ENCODE peak calls at places on chromosomes 12 and 14, in five cellular contexts. E is stomach, A is heart right ventricle, D is right cardiac atrium, W is tibial nerve. P is an unnamed sample.

GRCh38 chr14:61229475-61229888 is 51.7 kb downstream of the TMEM30B start:
- DNase-seq in E (peak; percentile 46), A (no peak), D (no peak), W (no peak), P (no peak)

GRCh38 chr12:58765653-58766554 is 154.4 kb downstream of the LRIG3 start:
- DNase-seq in E (no peak), A (no peak), D (no peak), W (no peak), P (no peak)

GRCh38 chr12:104656921-104657320 is 200.2 kb downstream of the CHST11 start:
- DNase-seq in E (no peak), A (no peak), D (no peak), W (no peak), P (no peak)

GRCh38 chr12:76346798-76347420 is 1.3 kb downstream of the BBS10 start:
- DNase-seq in E (no peak), A (no peak), D (no peak), W (no peak), P (no peak)

GRCh38 chr14:68949236-68949965 is 29.7 kb downstream of the ACTN1 start:
- DNase-seq in E (no peak), A (no peak), D (no peak), W (no peak), P (no peak)

GRCh38 chr12:126747530-126748149 is 1519.3 kb upstream of the TMEM132C start:
- DNase-seq in E (peak; percentile 47), A (peak; percentile 43), D (peak; percentile 66), W (no peak), P (peak; percentile 63)

GRCh38 chr12:57779736-57780135 is 2.9 kb upstream of the TSFM start:
- DNase-seq in E (no peak), A (no peak), D (no peak), W (no peak), P (no peak)

GRCh38 chr14:100893228-100893601 is 10.3 kb downstream of the RTL1 start:
- DNase-seq in E (no peak), A (no peak), D (no peak), W (no peak), P (no peak)

GRCh38 chr12:56839489-56840442 is 76.6 kb downstream of the HSD17B6 start:
- DNase-seq in E (peak; percentile 29), A (peak; percentile 29), D (peak; percentile 68), W (no peak), P (peak; percentile 56)

GRCh38 chr12:109631236-109632150 is 57.9 kb downstream of the MVK start:
- DNase-seq in E (no peak), A (no peak), D (no peak), W (no peak), P (no peak)
- H3K27ac ChIP-seq in E (no peak overlapping the region), A (no peak overlapping the region), D (no peak overlapping the region), W (no peak overlapping the region), P (no peak overlapping the region)

DNA sequence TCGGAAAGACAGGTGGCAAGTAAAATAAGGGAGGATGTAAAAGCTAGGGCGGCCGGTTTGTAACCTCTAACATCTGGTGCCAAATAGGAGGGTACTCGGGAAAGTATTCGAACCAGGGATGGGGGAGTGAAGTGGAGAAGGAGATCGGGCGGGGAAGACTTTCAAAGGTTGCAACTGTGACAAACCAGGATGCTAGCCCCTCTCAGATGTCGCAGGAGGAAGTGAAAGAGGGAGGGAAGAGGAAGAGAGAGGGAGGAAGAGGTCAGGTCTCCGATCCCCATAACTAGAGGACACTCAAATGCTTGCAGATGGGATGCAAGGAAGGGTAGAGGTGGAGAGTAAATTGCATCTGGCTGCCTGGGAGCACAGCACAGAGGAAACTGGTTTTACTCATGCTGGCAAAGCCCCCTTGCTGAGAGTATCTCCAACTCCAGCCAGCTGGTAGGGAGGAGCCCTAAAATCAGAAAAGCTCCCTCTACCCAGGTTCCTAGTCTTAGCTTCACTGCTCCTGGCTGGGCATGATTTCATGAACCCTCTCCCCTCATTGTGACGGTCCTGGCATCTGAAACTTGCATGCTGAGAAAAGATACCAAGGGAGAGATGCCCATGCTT is 696.6 kb upstream of the TBX3 start:
- DNase-seq in E (no peak), A (no peak), D (no peak), W (no peak), P (no peak)
- H3K4me1 ChIP-seq in E (peaks cover 12% of the 10 kb centered on the region), A (peaks cover 4% of the 10 kb centered on the region), D (no peaks in the 10 kb centered on the region), W (no peaks in the 10 kb centered on the region), P (no peaks in the 10 kb centered on the region)

DNA sequence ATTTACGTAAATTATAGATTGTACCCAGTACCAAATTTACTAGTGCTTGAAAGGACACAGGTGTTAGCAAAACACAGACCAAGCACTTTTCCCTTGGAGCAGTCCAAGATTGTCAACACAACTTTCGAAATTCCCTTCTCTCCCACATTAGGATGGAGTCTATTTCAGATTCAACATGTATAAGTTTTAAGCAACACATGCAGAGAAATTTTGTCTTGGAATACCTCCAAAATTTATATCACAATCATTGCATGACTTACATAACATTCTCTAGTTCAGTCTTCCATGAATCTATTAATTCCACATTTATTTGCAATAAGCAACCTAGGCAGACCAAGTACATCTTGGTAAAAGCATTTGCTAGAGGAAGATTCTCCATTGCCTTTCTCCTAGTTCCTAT is 74.8 kb upstream of the SLCO1C1 start:
- DNase-seq in E (no peak), A (no peak), D (no peak), W (no peak), P (no peak)
- H3K27ac ChIP-seq in E (no peak overlapping the region), A (no peak overlapping the region), D (no peak overlapping the region), W (no peak overlapping the region), P (no peak overlapping the region)

DNA sequence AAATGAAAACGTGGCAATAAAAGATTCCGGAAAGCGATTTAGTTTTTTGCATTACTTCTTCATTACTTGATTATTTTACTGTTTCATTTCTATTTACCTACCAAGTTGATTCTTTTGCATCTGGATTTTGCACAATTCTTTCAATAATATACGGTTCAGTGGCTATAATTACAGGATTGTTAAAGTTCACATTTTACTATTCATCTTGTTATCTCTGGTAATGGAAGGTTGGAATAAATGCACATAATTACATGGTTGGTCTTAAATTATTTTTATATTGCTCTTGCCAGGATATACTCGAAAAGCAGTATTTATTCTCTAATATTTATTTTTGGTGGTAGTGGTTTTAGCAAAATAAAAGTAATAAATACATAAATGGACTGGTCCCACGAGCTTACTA is 837.9 kb downstream of the DIO2 start:
- DNase-seq in E (no peak), A (no peak), D (no peak), W (no peak), P (no peak)
- H3K4me1 ChIP-seq in E (no peaks in the 10 kb centered on the region), A (no peaks in the 10 kb centered on the region), D (no peaks in the 10 kb centered on the region), W (no peaks in the 10 kb centered on the region), P (no peaks in the 10 kb centered on the region)

GRCh38 chr12:20477691-20478090 is 109.4 kb downstream of the PDE3A start:
- DNase-seq in E (no peak), A (no peak), D (no peak), W (no peak), P (no peak)
- H3K27ac ChIP-seq in E (no peak overlapping the region), A (peak overlapping the region; percentile 2), D (no peak overlapping the region), W (no peak overlapping the region), P (no peak overlapping the region)

GRCh38 chr14:99527427-99528076 is 46.3 kb downstream of the CCNK start:
- DNase-seq in E (no peak), A (no peak), D (peak; percentile 43), W (no peak), P (no peak)

GRCh38 chr14:99527026-99527425 is 45.8 kb downstream of the CCNK start:
- DNase-seq in E (no peak), A (no peak), D (peak; percentile 14), W (no peak), P (no peak)

GRCh38 chr14:99524091-99524661 is 43.0 kb downstream of the CCNK start:
- DNase-seq in E (peak; percentile 61), A (no peak), D (peak; percentile 55), W (no peak), P (peak; percentile 46)

GRCh38 chr14:99524804-99525698 is 43.8 kb downstream of the CCNK start:
- DNase-seq in E (peak; percentile 60), A (no peak), D (peak; percentile 55), W (no peak), P (no peak)

GRCh38 chr14:99525699-99526080 is 44.5 kb downstream of the CCNK start:
- DNase-seq in E (no peak), A (no peak), D (peak; percentile 56), W (no peak), P (no peak)
- H3K4me1 ChIP-seq in E (peaks cover 64% of the 10 kb centered on the region), A (peaks cover 39% of the 10 kb centered on the region), D (peaks cover 3% of the 10 kb centered on the region), W (no peaks in the 10 kb centered on the region), P (peaks cover 34% of the 10 kb centered on the region)

GRCh38 chr12:14086838-14087237 is 105.4 kb upstream of the GRIN2B start:
- DNase-seq in E (no peak), A (no peak), D (no peak), W (no peak), P (no peak)
- H3K27ac ChIP-seq in E (no peak overlapping the region), A (no peak overlapping the region), D (no peak overlapping the region), W (no peak overlapping the region), P (no peak overlapping the region)